ENCODE peak calls at places on chromosomes 3 and 15, in six cellular contexts. X is ovary, U is pancreas, H is K562, L is OCI-LY7, C is fibroblast of lung. K is an unnamed sample.

GRCh38 chr3:116155830-116156229 is 289.5 kb downstream of the LSAMP start:
- DNase-seq in X (no peak), U (no peak), H (no peak), L (no peak), C (peak; percentile 90), K (no peak)

GRCh38 chr15:50884583-50884982 is 23.9 kb upstream of the AP4E1 start:
- DNase-seq in X (no peak), U (no peak), H (no peak), L (no peak), C (no peak), K (no peak)

GRCh38 chr3:52095990-52096775 is 39.8 kb upstream of the DUSP7 start:
- DNase-seq in X (no peak), U (no peak), H (no peak), L (no peak), C (no peak), K (no peak)

GRCh38 chr15:34214135-34214534 is 4.2 kb upstream of the KATNBL1 start:
- DNase-seq in X (no peak), U (no peak), H (no peak), L (no peak), C (no peak), K (no peak)

GRCh38 chr3:66971891-66972551 is 26.1 kb upstream of the KBTBD8 start:
- DNase-seq in X (peak; percentile 69), U (peak; percentile 74), H (peak; percentile 68), L (peak; percentile 94), C (peak; percentile 81), K (peak; percentile 65)

GRCh38 chr3:33664195-33664594 is 53.9 kb downstream of the CLASP2 start:
- DNase-seq in X (no peak), U (no peak), H (no peak), L (no peak), C (peak; percentile 94), K (no peak)

GRCh38 chr3:151430821-151431484 is 29.9 kb downstream of the IGSF10 start:
- DNase-seq in X (no peak), U (no peak), H (no peak), L (no peak), C (peak; percentile 61), K (no peak)

GRCh38 chr3:27089063-27089462 is 280.1 kb downstream of the NEK10 start:
- DNase-seq in X (no peak), U (no peak), H (no peak), L (no peak), C (peak; percentile 23), K (no peak)

GRCh38 chr15:92811514-92811913 is 88.6 kb upstream of the CHD2 start:
- DNase-seq in X (no peak), U (no peak), H (no peak), L (peak; percentile 49), C (no peak), K (no peak)

GRCh38 chr3:55243686-55244085 is 243.4 kb downstream of the WNT5A start:
- DNase-seq in X (no peak), U (no peak), H (no peak), L (no peak), C (no peak), K (no peak)

GRCh38 chr3:49869525-49870126 is at the start of gene CAMKV:
- DNase-seq in X (no peak), U (peak; percentile 70), H (peak; percentile 60), L (peak; percentile 35), C (no peak), K (no peak)

GRCh38 chr3:130779031-130779430 is 32.4 kb upstream of the PIK3R4 start:
- DNase-seq in X (no peak), U (no peak), H (no peak), L (no peak), C (no peak), K (no peak)

GRCh38 chr3:63908081-63908736 is 4.0 kb downstream of the SCAANT1 start:
- DNase-seq in X (no peak), U (no peak), H (no peak), L (no peak), C (peak; percentile 58), K (no peak)

GRCh38 chr15:92979011-92979701 is 79.0 kb downstream of the CHD2 start:
- DNase-seq in X (no peak), U (no peak), H (no peak), L (no peak), C (peak; percentile 12), K (no peak)

GRCh38 chr15:25792128-25792527 is 71.0 kb downstream of the ATP10A start:
- DNase-seq in X (no peak), U (no peak), H (no peak), L (no peak), C (no peak), K (no peak)
- H3K4me3 ChIP-seq in X (no peak overlapping the region), U (no peak overlapping the region), H (no peak overlapping the region), L (no peak overlapping the region), C (no peak overlapping the region), K (no peak overlapping the region)

GRCh38 chr3:185460719-185461350 is 38.0 kb downstream of the TMEM41A start:
- DNase-seq in X (no peak), U (no peak), H (peak; percentile 46), L (peak; percentile 7), C (peak; percentile 35), K (no peak)
- TF ChIP-seq CTCF in X (no peak), U (no peak), H (peak; percentile 73), L (peak; percentile 66), C (peak; percentile 14), K (no peak)

GRCh38 chr3:1963896-1964295 is 134.8 kb upstream of the CNTN4 start:
- DNase-seq in X (no peak), U (no peak), H (no peak), L (no peak), C (no peak), K (no peak)

GRCh38 chr3:1967525-1967924 is 131.1 kb upstream of the CNTN4 start:
- DNase-seq in X (no peak), U (no peak), H (no peak), L (no peak), C (no peak), K (no peak)

GRCh38 chr3:1971780-1972179 is 126.9 kb upstream of the CNTN4 start:
- DNase-seq in X (no peak), U (no peak), H (no peak), L (no peak), C (no peak), K (no peak)

GRCh38 chr3:1969269-1969668 is 129.4 kb upstream of the CNTN4 start:
- DNase-seq in X (no peak), U (no peak), H (no peak), L (no peak), C (no peak), K (no peak)
- H3K9me3 ChIP-seq in X (no peaks in the 10 kb centered on the region), U (no peaks in the 10 kb centered on the region), H (peaks cover 4% of the 10 kb centered on the region), L (no peaks in the 10 kb centered on the region), C (no peaks in the 10 kb centered on the region), K (peaks cover 5% of the 10 kb centered on the region)

DNA sequence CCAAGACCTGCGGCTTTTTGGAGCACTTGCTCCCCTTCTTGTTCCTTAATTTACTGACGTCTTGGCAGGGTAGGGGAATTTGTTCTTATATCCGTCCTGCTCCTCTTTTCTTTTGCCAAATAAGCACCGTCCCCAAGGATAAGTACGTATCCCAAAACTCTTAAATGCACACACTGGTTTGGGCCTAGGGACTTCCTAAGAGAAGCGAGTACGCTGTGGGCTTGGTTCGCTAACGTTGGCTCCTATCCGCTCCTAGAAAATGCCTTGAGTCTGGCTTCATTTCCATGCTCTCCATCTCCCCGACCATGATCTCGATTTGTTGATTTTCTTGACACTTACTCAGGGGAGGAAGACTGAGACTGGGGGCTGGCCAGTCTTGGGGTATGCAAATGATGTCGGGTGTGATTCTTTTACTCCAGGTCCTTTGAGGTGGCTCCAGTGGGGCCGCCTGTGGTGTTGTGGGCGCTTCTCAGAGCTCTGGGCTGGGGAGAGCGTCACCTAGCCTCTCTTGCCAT is 1.3 kb downstream of the MYRIP start:
- DNase-seq in X (no peak), U (no peak), H (no peak), L (no peak), C (no peak), K (no peak)
- H3K4me3 ChIP-seq in X (peak overlapping the region; percentile 49), U (peak overlapping the region; percentile 74), H (no peak overlapping the region), L (no peak overlapping the region), C (no peak overlapping the region), K (no peak overlapping the region)